ENCODE peak calls at places on chromosomes 1 and 21, in five cellular contexts. One of them, this sample, is unnamed.

GRCh38 chr1:196690582-196690981 is 38.7 kb downstream of the CFH start:
- DNase-seq in Panc1: no peak
- DNase-seq in ovary: no peak
- DNase-seq in heart right ventricle: no peak
- DNase-seq in PC-3: no peak
- DNase-seq in this sample: no peak

GRCh38 chr1:33232716-33233115 is 23.6 kb upstream of the ZNF362 start:
- DNase-seq in Panc1: no peak
- DNase-seq in heart right ventricle: no peak
- DNase-seq in PC-3: no peak
- DNase-seq in ovary: no peak
- DNase-seq in this sample: no peak

GRCh38 chr1:207032528-207033017 is at the start of gene C1orf116:
- DNase-seq in heart right ventricle: no peak
- DNase-seq in Panc1: no peak
- DNase-seq in PC-3: peak
- DNase-seq in ovary: no peak
- DNase-seq in this sample: no peak

GRCh38 chr1:204283711-204284651 is 70.2 kb upstream of the GOLT1A start:
- DNase-seq in ovary: no peak
- DNase-seq in Panc1: no peak
- DNase-seq in heart right ventricle: peak
- DNase-seq in PC-3: no peak
- DNase-seq in this sample: no peak

GRCh38 chr1:27416387-27417111 is 24.1 kb downstream of the GPR3 start:
- DNase-seq in heart right ventricle: peak
- DNase-seq in Panc1: no peak
- DNase-seq in PC-3: peak
- DNase-seq in ovary: no peak
- DNase-seq in this sample: peak

GRCh38 chr1:246214708-246215504 is 292.2 kb downstream of the SMYD3 start:
- DNase-seq in heart right ventricle: peak
- DNase-seq in ovary: no peak
- DNase-seq in Panc1: no peak
- DNase-seq in PC-3: peak
- DNase-seq in this sample: peak

GRCh38 chr21:16633851-16634521 is 878.9 kb upstream of the CXADR start:
- DNase-seq in ovary: no peak
- DNase-seq in Panc1: no peak
- DNase-seq in PC-3: no peak
- DNase-seq in heart right ventricle: no peak
- DNase-seq in this sample: peak

GRCh38 chr1:154943649-154944421 is 7.3 kb upstream of the PMVK start:
- DNase-seq in Panc1: no peak
- DNase-seq in ovary: peak
- DNase-seq in heart right ventricle: no peak
- DNase-seq in PC-3: peak
- DNase-seq in this sample: peak

GRCh38 chr1:199508653-199509052 is 518.9 kb upstream of the NR5A2 start:
- DNase-seq in ovary: no peak
- DNase-seq in PC-3: peak
- DNase-seq in Panc1: no peak
- DNase-seq in heart right ventricle: no peak
- DNase-seq in this sample: no peak

GRCh38 chr1:96715482-96715881 is 6.1 kb upstream of the PTBP2 start:
- DNase-seq in PC-3: no peak
- DNase-seq in Panc1: no peak
- DNase-seq in ovary: no peak
- DNase-seq in heart right ventricle: no peak
- DNase-seq in this sample: no peak

GRCh38 chr1:31376374-31377134 is 3.7 kb upstream of the FABP3 start:
- DNase-seq in Panc1: no peak
- DNase-seq in heart right ventricle: no peak
- DNase-seq in PC-3: peak
- DNase-seq in ovary: no peak
- DNase-seq in this sample: peak

GRCh38 chr1:227934476-227935313 is 13.0 kb downstream of the WNT9A start:
- DNase-seq in ovary: no peak
- DNase-seq in Panc1: peak
- DNase-seq in PC-3: peak
- DNase-seq in heart right ventricle: no peak
- DNase-seq in this sample: peak

GRCh38 chr1:63615809-63616420 is 22.7 kb downstream of the PGM1 start:
- DNase-seq in ovary: peak
- DNase-seq in Panc1: peak
- DNase-seq in heart right ventricle: peak
- DNase-seq in PC-3: peak
- DNase-seq in this sample: peak

GRCh38 chr1:93047585-93047984 is 31.5 kb upstream of the MTF2 start:
- DNase-seq in ovary: no peak
- DNase-seq in PC-3: no peak
- DNase-seq in heart right ventricle: no peak
- DNase-seq in Panc1: no peak
- DNase-seq in this sample: no peak

GRCh38 chr1:42931108-42931539 is 27.5 kb downstream of the SLC2A1 start:
- DNase-seq in PC-3: peak
- DNase-seq in Panc1: no peak
- DNase-seq in ovary: no peak
- DNase-seq in heart right ventricle: no peak
- DNase-seq in this sample: peak

GRCh38 chr1:2018217-2019161 is 656 bp upstream of the GABRD start:
- DNase-seq in heart right ventricle: no peak
- DNase-seq in PC-3: no peak
- DNase-seq in ovary: no peak
- DNase-seq in Panc1: no peak
- DNase-seq in this sample: no peak

GRCh38 chr1:20250346-20250989 is 40.2 kb upstream of the VWA5B1 start:
- DNase-seq in ovary: no peak
- DNase-seq in PC-3: peak
- DNase-seq in heart right ventricle: peak
- DNase-seq in Panc1: no peak
- DNase-seq in this sample: peak

GRCh38 chr1:152645146-152645545 is 18.0 kb upstream of the LCE2D start:
- DNase-seq in heart right ventricle: no peak
- DNase-seq in Panc1: no peak
- DNase-seq in PC-3: no peak
- DNase-seq in ovary: no peak
- DNase-seq in this sample: no peak

GRCh38 chr1:167871331-167871730 is 42.6 kb downstream of the ADCY10 start:
- DNase-seq in PC-3: no peak
- DNase-seq in Panc1: no peak
- DNase-seq in ovary: no peak
- DNase-seq in heart right ventricle: no peak
- DNase-seq in this sample: peak

GRCh38 chr1:25195835-25196234 is 36.5 kb downstream of the SYF2 start:
- DNase-seq in heart right ventricle: no peak
- DNase-seq in PC-3: no peak
- DNase-seq in Panc1: no peak
- DNase-seq in ovary: no peak
- DNase-seq in this sample: no peak

GRCh38 chr1:9400425-9401079 is 107.9 kb downstream of the SPSB1 start:
- DNase-seq in heart right ventricle: no peak
- DNase-seq in Panc1: no peak
- DNase-seq in PC-3: peak
- DNase-seq in ovary: no peak
- DNase-seq in this sample: no peak

DNA sequence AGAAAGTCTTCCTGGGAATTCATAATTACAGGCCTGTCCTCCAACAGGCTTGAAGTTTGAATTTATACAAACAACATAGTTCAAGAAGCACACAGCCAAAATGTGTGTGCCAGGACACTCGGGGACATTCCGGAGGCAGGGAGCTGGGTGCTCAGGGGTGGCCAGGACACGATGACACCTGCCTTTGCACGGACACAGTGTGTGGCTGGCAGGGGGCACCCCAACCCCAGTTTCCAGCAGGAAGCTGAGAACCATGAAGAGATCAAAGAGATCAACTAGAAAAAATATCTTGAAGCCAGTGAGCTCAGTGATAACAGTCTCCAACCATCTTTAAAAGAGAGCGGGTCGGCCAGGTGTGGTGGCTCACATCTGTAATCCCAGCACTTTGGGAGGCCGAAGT is 32.5 kb upstream of the TRAPPC10 start:
- DNase-seq in heart right ventricle: no peak
- DNase-seq in PC-3: no peak
- DNase-seq in ovary: no peak
- DNase-seq in Panc1: no peak
- DNase-seq in this sample: no peak
- TF ChIP-seq CTCF in heart right ventricle: no peak
- TF ChIP-seq CTCF in PC-3: peak
- TF ChIP-seq CTCF in ovary: no peak
- TF ChIP-seq CTCF in Panc1: no peak
- TF ChIP-seq CTCF in this sample: no peak

GRCh38 chr21:38354231-38354630 is 97.4 kb downstream of the KCNJ15 start:
- DNase-seq in PC-3: no peak
- DNase-seq in ovary: no peak
- DNase-seq in Panc1: no peak
- DNase-seq in heart right ventricle: no peak
- DNase-seq in this sample: no peak

GRCh38 chr21:38351961-38352521 is 95.2 kb downstream of the KCNJ15 start:
- DNase-seq in heart right ventricle: no peak
- DNase-seq in Panc1: no peak
- DNase-seq in PC-3: peak
- DNase-seq in ovary: no peak
- DNase-seq in this sample: peak

GRCh38 chr21:38351176-38351959 is 94.6 kb downstream of the KCNJ15 start:
- DNase-seq in heart right ventricle: no peak
- DNase-seq in PC-3: no peak
- DNase-seq in ovary: no peak
- DNase-seq in Panc1: no peak
- DNase-seq in this sample: peak

GRCh38 chr21:38350681-38351080 is 93.9 kb downstream of the KCNJ15 start:
- DNase-seq in PC-3: no peak
- DNase-seq in Panc1: no peak
- DNase-seq in heart right ventricle: no peak
- DNase-seq in ovary: no peak
- DNase-seq in this sample: no peak

GRCh38 chr21:38352536-38353219 is 95.9 kb downstream of the KCNJ15 start:
- DNase-seq in heart right ventricle: peak
- DNase-seq in ovary: no peak
- DNase-seq in PC-3: peak
- DNase-seq in Panc1: no peak
- DNase-seq in this sample: peak
- H3K4me3 ChIP-seq in heart right ventricle: no peak
- H3K4me3 ChIP-seq in ovary: no peak
- H3K4me3 ChIP-seq in PC-3: no peak
- H3K4me3 ChIP-seq in Panc1: no peak
- H3K4me3 ChIP-seq in this sample: no peak

DNA sequence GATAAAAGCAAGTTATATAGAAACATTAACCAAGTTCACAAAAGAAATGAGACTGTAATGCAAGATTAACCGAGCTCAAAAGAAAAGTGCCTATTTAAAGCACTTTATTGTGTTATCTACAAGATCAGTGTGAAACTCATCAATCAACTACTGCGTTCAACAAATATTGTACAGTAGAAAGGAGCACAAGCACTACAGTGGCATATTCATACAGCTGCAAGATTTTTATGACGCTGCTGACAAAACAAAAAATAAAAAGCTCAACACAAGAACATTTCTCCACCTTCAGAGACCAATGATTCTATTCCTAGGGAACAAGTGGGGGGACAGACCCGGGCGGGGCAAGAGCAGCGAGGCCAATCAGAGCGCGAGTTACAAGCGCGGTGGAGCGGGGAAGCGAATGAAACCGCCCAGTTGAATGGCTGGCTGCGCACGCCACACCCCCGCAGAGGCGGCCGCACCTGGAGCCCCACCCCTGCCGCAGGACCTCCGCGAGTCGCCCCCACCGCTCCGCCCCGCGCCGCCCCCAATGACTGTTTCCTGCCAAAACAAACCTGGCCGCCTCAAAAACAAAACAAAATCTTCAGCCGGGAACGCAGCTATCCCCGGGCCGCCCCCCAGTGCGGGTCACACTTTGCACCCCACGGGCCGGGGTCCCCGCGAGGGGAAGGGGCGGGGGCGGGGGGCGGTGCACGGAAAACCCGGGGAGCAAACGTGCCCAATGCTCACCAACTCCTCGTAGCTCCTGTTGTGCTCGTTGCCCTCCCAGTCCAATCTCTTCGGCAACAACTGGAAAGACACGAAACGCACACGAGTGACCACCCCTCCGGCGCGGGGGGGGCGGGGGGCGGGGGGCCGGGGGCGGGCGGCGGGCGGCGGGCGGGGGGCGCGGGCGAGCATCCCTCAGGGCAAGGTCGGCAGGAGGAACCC is 1.1 kb downstream of the BRWD1 start:
- DNase-seq in heart right ventricle: peak
- DNase-seq in Panc1: peak
- DNase-seq in PC-3: peak
- DNase-seq in ovary: peak
- DNase-seq in this sample: peak
- TF ChIP-seq CTCF in heart right ventricle: no peak
- TF ChIP-seq CTCF in Panc1: no peak
- TF ChIP-seq CTCF in PC-3: no peak
- TF ChIP-seq CTCF in ovary: no peak
- TF ChIP-seq CTCF in this sample: no peak

GRCh38 chr1:55216078-55216477 is 914 bp upstream of the USP24 start:
- DNase-seq in ovary: no peak
- DNase-seq in PC-3: no peak
- DNase-seq in Panc1: no peak
- DNase-seq in heart right ventricle: no peak
- DNase-seq in this sample: no peak

GRCh38 chr1:55214214-55214902 is 806 bp downstream of the USP24 start:
- DNase-seq in PC-3: peak
- DNase-seq in Panc1: no peak
- DNase-seq in heart right ventricle: peak
- DNase-seq in ovary: peak
- DNase-seq in this sample: no peak

GRCh38 chr1:55214903-55215193 is 316 bp downstream of the USP24 start:
- DNase-seq in heart right ventricle: peak
- DNase-seq in Panc1: no peak
- DNase-seq in ovary: peak
- DNase-seq in PC-3: no peak
- DNase-seq in this sample: no peak

GRCh38 chr1:55215194-55216021 is at the start of gene USP24:
- DNase-seq in ovary: peak
- DNase-seq in PC-3: peak
- DNase-seq in heart right ventricle: peak
- DNase-seq in Panc1: no peak
- DNase-seq in this sample: peak

DNA sequence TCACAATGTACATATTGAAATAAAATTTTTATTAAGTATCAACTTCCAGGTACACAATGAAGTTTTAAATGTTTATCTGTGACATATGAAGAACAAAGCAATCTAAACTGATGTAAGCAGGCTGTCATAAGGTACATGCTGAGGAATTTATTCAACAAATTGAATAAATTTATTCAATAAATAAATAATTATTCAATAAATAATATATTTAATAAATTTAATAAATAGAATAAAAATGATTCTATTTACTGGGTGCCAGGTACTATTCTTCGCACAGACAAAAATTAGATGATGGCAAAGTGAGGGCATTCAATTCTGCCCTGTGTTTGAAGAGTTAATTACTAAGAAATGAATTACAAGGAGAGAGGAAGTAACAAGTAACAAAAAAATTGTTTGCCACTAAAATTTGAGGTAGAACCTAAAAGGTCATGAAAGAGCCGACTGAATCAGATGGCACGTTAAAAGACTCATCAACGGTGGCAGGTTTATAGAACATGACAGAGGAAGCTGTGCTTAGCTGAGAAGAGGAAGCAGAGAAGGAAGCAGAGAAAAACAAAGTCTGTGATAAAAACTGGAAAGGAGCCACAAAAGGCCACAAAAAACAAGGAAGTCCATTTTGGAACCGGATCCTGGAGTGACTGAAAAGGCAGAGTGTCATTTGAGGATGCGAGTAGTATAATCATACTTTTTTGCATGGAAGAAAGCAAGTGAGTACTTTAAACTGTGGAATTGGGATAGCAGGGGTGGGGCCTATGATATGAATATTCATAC is 2.2 kb upstream of the USP24 start:
- DNase-seq in heart right ventricle: peak
- DNase-seq in ovary: no peak
- DNase-seq in Panc1: no peak
- DNase-seq in PC-3: peak
- DNase-seq in this sample: no peak
- H3K4me3 ChIP-seq in heart right ventricle: no peak
- H3K4me3 ChIP-seq in ovary: no peak
- H3K4me3 ChIP-seq in Panc1: no peak
- H3K4me3 ChIP-seq in PC-3: no peak
- H3K4me3 ChIP-seq in this sample: no peak

This sample was measured in fibroblast of the aortic adventitia.